ENCODE peak calls at places on chromosomes 16 and 17, in five cellular contexts. One of them, this sample, is unnamed.

GRCh38 chr17:67151717-67152116 is 93.3 kb downstream of the HELZ start:
- DNase-seq in IMR-90: peak
- DNase-seq in cardiac fibroblast: peak
- DNase-seq in PC-9: no peak
- DNase-seq in lower leg skin: no peak
- DNase-seq in this sample: no peak

GRCh38 chr17:28306954-28307401 is 12.0 kb upstream of the TMEM97 start:
- DNase-seq in IMR-90: no peak
- DNase-seq in cardiac fibroblast: no peak
- DNase-seq in PC-9: no peak
- DNase-seq in lower leg skin: no peak
- DNase-seq in this sample: no peak

GRCh38 chr16:31136287-31136662 is 748 bp upstream of the PRSS8 start:
- DNase-seq in IMR-90: no peak
- DNase-seq in cardiac fibroblast: no peak
- DNase-seq in PC-9: no peak
- DNase-seq in lower leg skin: no peak
- DNase-seq in this sample: no peak

GRCh38 chr17:1998426-1998784 is 26.7 kb downstream of the RTN4RL1 start:
- DNase-seq in IMR-90: no peak
- DNase-seq in cardiac fibroblast: no peak
- DNase-seq in PC-9: no peak
- DNase-seq in lower leg skin: no peak
- DNase-seq in this sample: no peak

GRCh38 chr17:35163886-35164285 is 16.3 kb downstream of the UNC45B start:
- DNase-seq in IMR-90: no peak
- DNase-seq in cardiac fibroblast: no peak
- DNase-seq in PC-9: no peak
- DNase-seq in lower leg skin: no peak
- DNase-seq in this sample: no peak

GRCh38 chr16:30567991-30568638 is 3.4 kb downstream of the ZNF688 start:
- DNase-seq in IMR-90: peak
- DNase-seq in cardiac fibroblast: peak
- DNase-seq in PC-9: no peak
- DNase-seq in lower leg skin: no peak
- DNase-seq in this sample: peak

GRCh38 chr16:4332083-4332482 is 16.2 kb downstream of the GLIS2 start:
- DNase-seq in IMR-90: no peak
- DNase-seq in cardiac fibroblast: no peak
- DNase-seq in PC-9: no peak
- DNase-seq in lower leg skin: no peak
- DNase-seq in this sample: no peak

GRCh38 chr16:57260294-57260929 is 15.4 kb downstream of the ARL2BP start:
- DNase-seq in IMR-90: peak
- DNase-seq in cardiac fibroblast: peak
- DNase-seq in PC-9: peak
- DNase-seq in lower leg skin: peak
- DNase-seq in this sample: no peak

GRCh38 chr16:30948956-30949654 is at the start of gene ORAI3:
- DNase-seq in IMR-90: peak
- DNase-seq in cardiac fibroblast: peak
- DNase-seq in PC-9: peak
- DNase-seq in lower leg skin: peak
- DNase-seq in this sample: no peak

GRCh38 chr17:1060991-1061390 is 64.1 kb downstream of the TIMM22 start:
- DNase-seq in IMR-90: peak
- DNase-seq in cardiac fibroblast: peak
- DNase-seq in PC-9: peak
- DNase-seq in lower leg skin: peak
- DNase-seq in this sample: peak

GRCh38 chr17:74446551-74447500 is 14.9 kb downstream of the GPRC5C start:
- DNase-seq in IMR-90: no peak
- DNase-seq in cardiac fibroblast: no peak
- DNase-seq in PC-9: no peak
- DNase-seq in lower leg skin: no peak
- DNase-seq in this sample: no peak

GRCh38 chr16:30494709-30495108 is 22.2 kb downstream of the ITGAL start:
- DNase-seq in IMR-90: no peak
- DNase-seq in cardiac fibroblast: no peak
- DNase-seq in PC-9: no peak
- DNase-seq in lower leg skin: no peak
- DNase-seq in this sample: no peak

GRCh38 chr16:25512041-25512440 is 179.7 kb upstream of the HS3ST4 start:
- DNase-seq in IMR-90: no peak
- DNase-seq in cardiac fibroblast: no peak
- DNase-seq in PC-9: no peak
- DNase-seq in lower leg skin: no peak
- DNase-seq in this sample: no peak

GRCh38 chr17:77892469-77893143 is 65.9 kb upstream of the TNRC6C start:
- DNase-seq in IMR-90: no peak
- DNase-seq in cardiac fibroblast: no peak
- DNase-seq in PC-9: no peak
- DNase-seq in lower leg skin: no peak
- DNase-seq in this sample: no peak

GRCh38 chr17:15377200-15377599 is 35.8 kb upstream of the TEKT3 start:
- DNase-seq in IMR-90: peak
- DNase-seq in cardiac fibroblast: peak
- DNase-seq in PC-9: no peak
- DNase-seq in lower leg skin: no peak
- DNase-seq in this sample: peak

GRCh38 chr16:46607529-46607928 is 13.7 kb downstream of the SHCBP1 start:
- DNase-seq in IMR-90: peak
- DNase-seq in cardiac fibroblast: peak
- DNase-seq in PC-9: no peak
- DNase-seq in lower leg skin: no peak
- DNase-seq in this sample: peak

GRCh38 chr17:72342061-72342460 is 221.2 kb downstream of the SOX9 start:
- DNase-seq in IMR-90: no peak
- DNase-seq in cardiac fibroblast: no peak
- DNase-seq in PC-9: no peak
- DNase-seq in lower leg skin: no peak
- DNase-seq in this sample: no peak

GRCh38 chr17:81032641-81033422 is 2.1 kb upstream of the BAIAP2 start:
- DNase-seq in IMR-90: no peak
- DNase-seq in cardiac fibroblast: no peak
- DNase-seq in PC-9: no peak
- DNase-seq in lower leg skin: no peak
- DNase-seq in this sample: no peak

GRCh38 chr17:37107406-37108083 is 158.8 kb downstream of the AATF start:
- DNase-seq in IMR-90: peak
- DNase-seq in cardiac fibroblast: no peak
- DNase-seq in PC-9: no peak
- DNase-seq in lower leg skin: peak
- DNase-seq in this sample: no peak

GRCh38 chr17:78210111-78210510 is 3.9 kb upstream of the BIRC5 start:
- DNase-seq in IMR-90: no peak
- DNase-seq in cardiac fibroblast: no peak
- DNase-seq in PC-9: no peak
- DNase-seq in lower leg skin: no peak
- DNase-seq in this sample: no peak

GRCh38 chr16:29170393-29171239 is 185.8 kb downstream of the LAT start:
- DNase-seq in IMR-90: no peak
- DNase-seq in cardiac fibroblast: no peak
- DNase-seq in PC-9: no peak
- DNase-seq in lower leg skin: no peak
- DNase-seq in this sample: no peak

GRCh38 chr17:36600936-36601302 is 464 bp upstream of the MRM1 start:
- DNase-seq in IMR-90: no peak
- DNase-seq in cardiac fibroblast: no peak
- DNase-seq in PC-9: no peak
- DNase-seq in lower leg skin: no peak
- DNase-seq in this sample: no peak

GRCh38 chr17:46834846-46835245 is 16.4 kb upstream of the WNT3 start:
- DNase-seq in IMR-90: no peak
- DNase-seq in cardiac fibroblast: no peak
- DNase-seq in PC-9: no peak
- DNase-seq in lower leg skin: no peak
- DNase-seq in this sample: no peak

GRCh38 chr17:12856451-12856850 is 67.2 kb downstream of the ARHGAP44 start:
- DNase-seq in IMR-90: no peak
- DNase-seq in cardiac fibroblast: peak
- DNase-seq in PC-9: no peak
- DNase-seq in lower leg skin: no peak
- DNase-seq in this sample: no peak

GRCh38 chr16:71515026-71515425 is 11.2 kb upstream of the CHST4 start:
- DNase-seq in IMR-90: no peak
- DNase-seq in cardiac fibroblast: no peak
- DNase-seq in PC-9: peak
- DNase-seq in lower leg skin: no peak
- DNase-seq in this sample: no peak

GRCh38 chr17:28407130-28407973 is 1.3 kb upstream of the SLC46A1 start:
- DNase-seq in IMR-90: no peak
- DNase-seq in cardiac fibroblast: no peak
- DNase-seq in PC-9: peak
- DNase-seq in lower leg skin: no peak
- DNase-seq in this sample: no peak

GRCh38 chr17:59753522-59754467 is 46.3 kb downstream of the VMP1 start:
- DNase-seq in IMR-90: peak
- DNase-seq in cardiac fibroblast: peak
- DNase-seq in PC-9: no peak
- DNase-seq in lower leg skin: no peak
- DNase-seq in this sample: peak

GRCh38 chr17:81824595-81824994 is 8.5 kb downstream of the MCRIP1 start:
- DNase-seq in IMR-90: no peak
- DNase-seq in cardiac fibroblast: no peak
- DNase-seq in PC-9: no peak
- DNase-seq in lower leg skin: no peak
- DNase-seq in this sample: no peak

DNA sequence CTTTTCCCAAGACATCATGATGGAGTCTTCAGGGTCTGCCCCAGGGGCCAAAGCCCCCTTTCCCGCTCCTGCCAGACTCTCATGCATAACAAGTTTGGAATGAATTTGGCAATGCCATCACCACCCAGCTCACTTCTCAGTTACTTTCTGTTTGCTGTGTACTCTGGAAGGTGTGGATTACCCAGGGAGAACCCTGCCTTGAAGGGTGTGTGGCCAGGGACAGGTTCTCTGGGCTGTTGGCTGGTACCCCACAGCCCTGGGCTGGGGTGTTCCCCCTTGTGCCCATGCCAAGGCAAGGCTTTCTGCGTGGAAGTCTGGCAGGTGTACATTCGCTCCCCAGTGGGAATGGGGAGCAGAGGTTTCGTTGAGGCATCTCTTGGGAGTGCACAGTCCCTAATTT is 187.7 kb downstream of the CCDC182 start:
- DNase-seq in IMR-90: no peak
- DNase-seq in cardiac fibroblast: no peak
- DNase-seq in PC-9: peak
- DNase-seq in lower leg skin: no peak
- DNase-seq in this sample: no peak
- H3K4me3 ChIP-seq in IMR-90: no peak
- H3K4me3 ChIP-seq in cardiac fibroblast: no peak
- H3K4me3 ChIP-seq in PC-9: no peak
- H3K4me3 ChIP-seq in lower leg skin: no peak
- H3K4me3 ChIP-seq in this sample: no peak

GRCh38 chr16:65126845-65127624 is 5.2 kb upstream of the CDH11 start:
- DNase-seq in IMR-90: no peak
- DNase-seq in cardiac fibroblast: no peak
- DNase-seq in PC-9: no peak
- DNase-seq in lower leg skin: no peak
- DNase-seq in this sample: no peak
- TF ChIP-seq CTCF in IMR-90: peak
- TF ChIP-seq CTCF in cardiac fibroblast: peak
- TF ChIP-seq CTCF in PC-9: peak
- TF ChIP-seq CTCF in lower leg skin: no peak
- TF ChIP-seq CTCF in this sample: peak

DNA sequence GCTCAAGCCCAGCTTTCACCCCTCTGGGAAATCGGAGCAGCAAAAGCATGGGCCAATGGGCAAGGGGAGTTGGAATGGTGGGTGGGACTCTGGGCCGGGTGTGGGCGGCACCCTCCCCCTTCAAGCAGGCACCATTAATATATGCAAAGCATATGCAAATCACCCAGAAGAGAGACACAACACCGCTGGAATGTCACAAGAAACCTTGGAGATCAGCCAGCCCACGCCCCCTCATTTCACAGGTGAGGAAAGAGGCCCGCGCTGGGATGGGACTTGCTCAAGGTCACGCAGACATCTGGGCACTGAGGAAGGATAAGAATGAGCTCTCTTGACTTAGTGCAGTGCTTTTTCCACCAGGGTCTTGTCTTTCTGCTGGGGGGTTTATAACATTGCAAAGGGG is 4.8 kb downstream of the SRCIN1 start:
- DNase-seq in IMR-90: no peak
- DNase-seq in cardiac fibroblast: no peak
- DNase-seq in PC-9: no peak
- DNase-seq in lower leg skin: no peak
- DNase-seq in this sample: no peak
- H3K4me3 ChIP-seq in IMR-90: no peak
- H3K4me3 ChIP-seq in cardiac fibroblast: no peak
- H3K4me3 ChIP-seq in PC-9: no peak
- H3K4me3 ChIP-seq in lower leg skin: no peak
- H3K4me3 ChIP-seq in this sample: no peak

GRCh38 chr16:88387941-88388627 is 5.3 kb downstream of the ZNF469 start:
- DNase-seq in IMR-90: peak
- DNase-seq in cardiac fibroblast: no peak
- DNase-seq in PC-9: peak
- DNase-seq in lower leg skin: no peak
- DNase-seq in this sample: no peak
- TF ChIP-seq CTCF in IMR-90: peak
- TF ChIP-seq CTCF in cardiac fibroblast: no peak
- TF ChIP-seq CTCF in PC-9: no peak
- TF ChIP-seq CTCF in lower leg skin: no peak
- TF ChIP-seq CTCF in this sample: no peak

GRCh38 chr16:1153480-1154160 is 714 bp downstream of the CACNA1H start:
- DNase-seq in IMR-90: no peak
- DNase-seq in cardiac fibroblast: no peak
- DNase-seq in PC-9: no peak
- DNase-seq in lower leg skin: no peak
- DNase-seq in this sample: no peak
- H3K4me3 ChIP-seq in IMR-90: peak
- H3K4me3 ChIP-seq in cardiac fibroblast: peak
- H3K4me3 ChIP-seq in PC-9: no peak
- H3K4me3 ChIP-seq in lower leg skin: no peak
- H3K4me3 ChIP-seq in this sample: no peak

GRCh38 chr17:39704821-39705551 is 5.1 kb downstream of the ERBB2 start:
- DNase-seq in IMR-90: peak
- DNase-seq in cardiac fibroblast: peak
- DNase-seq in PC-9: no peak
- DNase-seq in lower leg skin: no peak
- DNase-seq in this sample: no peak
- TF ChIP-seq CTCF in IMR-90: peak
- TF ChIP-seq CTCF in cardiac fibroblast: no peak
- TF ChIP-seq CTCF in PC-9: no peak
- TF ChIP-seq CTCF in lower leg skin: no peak
- TF ChIP-seq CTCF in this sample: peak

This sample was measured in AG09309.